ENCODE peak calls at places on chromosomes 4 and X, in five cellular contexts. D, Y, L, S and A are unnamed samples.

GRCh38 chr4:123350726-123351125 is 45.9 kb upstream of the SPRY1 start:
- DNase-seq in D (no peak), L (no peak), Y (no peak), S (no peak), A (no peak)

GRCh38 chrX:125378205-125378604 is 58.5 kb downstream of the TEX13C start:
- DNase-seq in S (no peak), D (no peak), Y (no peak), L (no peak), A (no peak)

GRCh38 chr4:54077812-54078211 is 13.4 kb upstream of the CHIC2 start:
- DNase-seq in Y (peak; percentile 50), D (no peak), L (no peak), S (peak; percentile 51), A (no peak)

GRCh38 chr4:186700746-186701145 is 22.9 kb downstream of the FAT1 start:
- DNase-seq in L (no peak), D (no peak), S (no peak), Y (peak; percentile 90), A (peak; percentile 64)

GRCh38 chrX:69503228-69503834 is 795 bp upstream of the NALF2 start:
- DNase-seq in D (no peak), Y (peak; percentile 6), S (no peak), L (peak; percentile 61), A (no peak)

GRCh38 chr4:145731026-145731425 is 51.1 kb downstream of the C4orf51 start:
- DNase-seq in L (no peak), Y (peak; percentile 78), S (no peak), D (no peak), A (peak; percentile 89)

GRCh38 chrX:130084651-130085237 is 25.6 kb downstream of the ELF4 start:
- DNase-seq in D (no peak), L (no peak), Y (no peak), S (no peak), A (no peak)

GRCh38 chr4:122661661-122662160 is 40.8 kb upstream of the IL21 start:
- DNase-seq in D (no peak), Y (no peak), S (no peak), L (no peak), A (no peak)

GRCh38 chr4:164734476-164734875 is 19.5 kb upstream of the SMIM31 start:
- DNase-seq in D (no peak), S (no peak), Y (no peak), L (no peak), A (no peak)

GRCh38 chr4:41299486-41299885 is 42.8 kb downstream of the UCHL1 start:
- DNase-seq in Y (no peak), S (no peak), L (no peak), D (no peak), A (no peak)

GRCh38 chr4:24778427-24779225 is 16.7 kb upstream of the SOD3 start:
- DNase-seq in L (no peak), D (no peak), Y (peak; percentile 99), S (peak; percentile 98), A (peak; percentile 97)

GRCh38 chr4:3304831-3305609 is 12.2 kb downstream of the RGS12 start:
- DNase-seq in D (peak; percentile 59), Y (peak; percentile 48), S (peak; percentile 48), L (no peak), A (no peak)

GRCh38 chr4:151865327-151865726 is 104.5 kb upstream of the GATB start:
- DNase-seq in L (no peak), D (peak; percentile 82), Y (no peak), S (no peak), A (no peak)

GRCh38 chr4:30537462-30537861 is 182.7 kb upstream of the PCDH7 start:
- DNase-seq in L (no peak), D (no peak), Y (peak; percentile 75), S (peak; percentile 71), A (peak; percentile 72)

GRCh38 chrX:130216312-130216711 is 44.5 kb downstream of the RAB33A start:
- DNase-seq in Y (peak; percentile 26), D (no peak), L (no peak), S (no peak), A (no peak)

GRCh38 chr4:786861-787300 is 39.0 kb downstream of the CPLX1 start:
- DNase-seq in D (peak; percentile 85), S (no peak), Y (no peak), L (no peak), A (no peak)

GRCh38 chrX:115561605-115562491 is 874 bp downstream of the PLS3 start:
- DNase-seq in S (peak; percentile 65), L (peak; percentile 41), Y (peak; percentile 34), D (no peak), A (no peak)

GRCh38 chr4:73653695-73654106 is 33.5 kb upstream of the RASSF6 start:
- DNase-seq in Y (peak; percentile 71), S (peak; percentile 88), D (no peak), L (no peak), A (peak; percentile 16)

GRCh38 chr4:3320361-3321023 is 27.7 kb downstream of the RGS12 start:
- DNase-seq in Y (no peak), D (peak; percentile 55), S (no peak), L (no peak), A (no peak)

GRCh38 chrX:97743014-97743413 is 859.3 kb downstream of the RPA4 start:
- DNase-seq in Y (peak; percentile 1), D (no peak), L (no peak), S (no peak), A (no peak)

GRCh38 chrX:119391279-119391678 is 7.9 kb upstream of the SLC25A43 start:
- DNase-seq in L (no peak), Y (peak; percentile 59), S (peak; percentile 28), D (no peak), A (no peak)

GRCh38 chr4:41749650-41750049 is 1.1 kb upstream of the PHOX2B start:
- DNase-seq in L (no peak), Y (no peak), D (no peak), S (no peak), A (no peak)

GRCh38 chr4:89303177-89303576 is 4.4 kb downstream of the GPRIN3 start:
- DNase-seq in L (no peak), S (no peak), D (peak; percentile 68), Y (no peak), A (no peak)

GRCh38 chrX:38664285-38664684 is 102.9 kb downstream of the TSPAN7 start:
- DNase-seq in L (no peak), D (no peak), S (peak; percentile 65), Y (peak; percentile 59), A (no peak)

GRCh38 chr4:145843148-145843547 is 95.5 kb downstream of the ZNF827 start:
- DNase-seq in S (peak; percentile 77), Y (peak; percentile 82), D (no peak), L (no peak), A (peak; percentile 48)

DNA sequence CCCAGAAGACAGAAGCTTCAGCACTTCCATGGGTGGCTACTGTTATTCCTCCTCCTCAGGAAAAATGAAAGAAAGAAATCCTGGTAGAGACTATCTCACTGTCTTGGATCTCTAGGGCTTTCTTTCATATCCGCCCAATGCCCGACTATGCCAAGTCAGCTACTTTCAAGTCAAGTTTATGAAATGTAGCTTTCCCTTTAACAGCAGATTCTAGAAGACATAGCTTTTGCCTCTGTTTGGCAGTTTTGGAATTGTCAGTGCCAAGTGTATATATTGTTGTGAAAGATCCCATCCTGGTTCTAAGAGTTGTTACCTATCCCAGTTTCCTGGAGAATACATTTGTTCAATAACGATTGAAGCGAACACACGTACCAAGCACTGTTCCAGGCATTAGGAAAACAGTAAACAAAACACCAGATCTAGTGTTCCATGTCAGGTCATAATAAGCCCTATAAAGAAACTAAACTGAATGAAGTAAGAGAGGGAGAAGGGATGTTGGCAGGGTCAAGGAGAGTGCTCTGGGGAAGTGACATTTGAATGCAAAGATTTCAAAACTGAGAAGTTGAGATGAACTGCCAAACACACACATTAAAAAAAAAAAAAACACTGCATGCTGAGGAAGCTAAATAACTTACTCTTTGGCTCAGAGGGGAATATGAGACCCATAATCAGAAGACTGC is 14.5 kb upstream of the ENAM start:
- DNase-seq in D (no peak), L (no peak), Y (no peak), S (no peak), A (no peak)
- H3K4me3 ChIP-seq in D (no peak overlapping the region), L (no peak overlapping the region), Y (no peak overlapping the region), S (peak overlapping the region; percentile 79), A (no peak overlapping the region)

DNA sequence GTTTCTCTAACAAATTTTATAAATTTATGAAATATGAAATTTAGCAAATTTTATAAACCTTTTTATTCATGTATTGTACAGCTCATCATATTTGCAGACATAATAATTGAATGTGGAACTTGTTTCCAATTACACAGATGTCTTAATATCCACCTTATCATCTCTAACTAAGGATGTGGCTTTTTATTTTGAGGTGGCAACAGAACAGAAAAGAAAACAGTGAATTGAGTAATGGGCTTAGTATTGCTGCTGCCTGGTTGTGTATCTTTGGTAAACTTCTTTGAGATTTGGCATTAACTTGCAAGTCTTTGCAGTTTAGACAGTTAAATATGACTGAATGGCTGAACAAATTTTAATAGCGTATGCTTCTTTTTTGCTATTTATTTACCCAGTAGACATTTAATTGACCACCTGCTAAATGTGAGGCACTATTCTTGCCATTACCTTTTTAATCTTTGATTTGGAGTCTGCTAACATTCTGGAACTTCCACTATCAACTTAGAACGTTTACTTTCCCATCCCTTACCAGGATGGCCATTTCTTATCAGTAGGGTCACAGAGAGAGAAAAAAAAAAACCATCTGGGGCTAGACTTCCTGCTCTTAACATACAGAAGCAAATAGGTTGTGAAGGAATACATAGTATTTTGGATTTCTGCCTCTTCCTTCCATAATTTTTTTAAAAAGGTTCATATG is 44.8 kb downstream of the CLCN3 start:
- DNase-seq in D (no peak), Y (no peak), S (no peak), L (no peak), A (no peak)
- H3K4me3 ChIP-seq in D (no peak overlapping the region), Y (no peak overlapping the region), S (no peak overlapping the region), L (no peak overlapping the region), A (no peak overlapping the region)

GRCh38 chr4:81213671-81214070 is 1.4 kb downstream of the PRKG2 start:
- DNase-seq in L (no peak), S (no peak), D (no peak), Y (peak; percentile 33), A (no peak)
- H3K4me3 ChIP-seq in L (no peak overlapping the region), S (peak overlapping the region; percentile 83), D (no peak overlapping the region), Y (no peak overlapping the region), A (no peak overlapping the region)

GRCh38 chrX:5958523-5958922 is 270.1 kb downstream of the NLGN4X start:
- DNase-seq in L (no peak), S (no peak), Y (no peak), D (no peak), A (no peak)
- H3K4me3 ChIP-seq in L (no peak overlapping the region), S (no peak overlapping the region), Y (no peak overlapping the region), D (no peak overlapping the region), A (no peak overlapping the region)